ENCODE peak calls at places on chromosomes 1 and 21, in eight cellular contexts. S is tibial artery; H is CD8-positive, alpha-beta memory T cell; E is GM12892; Y is K562; C is OCI-M1; I is kidney epithelial cell; Z is GM23248. K is an unnamed sample.

GRCh38 chr1:83769594-83770321 is 229.2 kb downstream of the TTLL7 start:
- DNase-seq in Y (no peak), E (no peak), H (no peak), Z (no peak), S (no peak), C (no peak), I (no peak), K (no peak)

GRCh38 chr1:218330043-218330623 is 15.0 kb upstream of the TGFB2 start:
- DNase-seq in E (no peak), S (no peak), H (no peak), C (peak; percentile 65), I (no peak), Z (peak; percentile 55), Y (peak; percentile 44), K (no peak)

GRCh38 chr1:36673207-36673606 is 190.5 kb upstream of the CSF3R start:
- DNase-seq in Y (no peak), Z (no peak), I (no peak), E (no peak), C (no peak), S (no peak), H (no peak), K (no peak)

GRCh38 chr1:171966426-171967220 is 125.3 kb downstream of the DNM3 start:
- DNase-seq in I (no peak), S (no peak), H (no peak), Z (peak; percentile 1), C (no peak), E (no peak), Y (no peak), K (no peak)

GRCh38 chr1:175877939-175878730 is 134.7 kb upstream of the TNR start:
- DNase-seq in Y (no peak), I (no peak), C (no peak), E (no peak), H (no peak), S (peak; percentile 69), Z (peak; percentile 42), K (no peak)

GRCh38 chr1:221687731-221688487 is 54.0 kb downstream of the DUSP10 start:
- DNase-seq in H (no peak), S (no peak), I (no peak), Y (no peak), E (no peak), C (peak; percentile 66), Z (no peak), K (no peak)

GRCh38 chr1:155179107-155180031 is 5.7 kb downstream of the TRIM46 start:
- DNase-seq in I (no peak), H (no peak), Y (no peak), C (no peak), E (peak; percentile 12), Z (no peak), S (peak; percentile 15), K (no peak)

GRCh38 chr1:220962031-220962751 is 82.9 kb downstream of the HLX start:
- DNase-seq in Z (peak; percentile 96), C (peak; percentile 23), E (no peak), S (no peak), Y (no peak), I (peak; percentile 84), H (no peak), K (no peak)

GRCh38 chr1:85650645-85651044 is 57.6 kb downstream of the ZNHIT6 start:
- DNase-seq in H (no peak), I (no peak), C (no peak), E (no peak), S (no peak), Y (no peak), Z (no peak), K (no peak)

GRCh38 chr1:234933475-234933874 is 195.2 kb downstream of the TOMM20 start:
- DNase-seq in E (peak; percentile 48), Y (no peak), I (no peak), H (no peak), S (peak; percentile 67), Z (peak; percentile 90), C (peak; percentile 50), K (no peak)

GRCh38 chr1:1889847-1890505 is 911 bp downstream of the GNB1 start:
- DNase-seq in C (peak; percentile 70), Y (peak; percentile 74), H (peak; percentile 61), Z (peak; percentile 76), I (no peak), S (peak; percentile 69), E (peak; percentile 62), K (peak; percentile 52)

GRCh38 chr1:153699116-153699515 is 20.6 kb downstream of the NPR1 start:
- DNase-seq in E (no peak), I (no peak), S (no peak), Y (no peak), C (no peak), H (no peak), Z (peak; percentile 89), K (no peak)

GRCh38 chr1:236334893-236335545 is 53.3 kb upstream of the ERO1B start:
- DNase-seq in I (no peak), S (no peak), E (no peak), C (no peak), Z (peak; percentile 29), Y (no peak), H (no peak), K (no peak)

GRCh38 chr1:117812868-117813511 is 116.4 kb downstream of the GDAP2 start:
- DNase-seq in H (no peak), Z (peak; percentile 76), I (no peak), C (no peak), S (no peak), Y (no peak), E (no peak), K (no peak)

GRCh38 chr1:87039096-87039495 is 124.7 kb downstream of the HS2ST1 start:
- DNase-seq in I (no peak), C (no peak), H (no peak), Z (no peak), S (no peak), Y (no peak), E (no peak), K (no peak)

GRCh38 chr1:20143734-20144565 is 4.8 kb downstream of the PLA2G2F start:
- DNase-seq in Y (no peak), Z (no peak), C (no peak), H (no peak), E (no peak), S (no peak), I (no peak), K (no peak)

GRCh38 chr1:32538887-32539583 is at the start of gene ZBTB8A:
- DNase-seq in H (no peak), S (peak; percentile 30), I (peak; percentile 28), Y (no peak), Z (peak; percentile 87), E (no peak), C (peak; percentile 17), K (no peak)

GRCh38 chr21:29332461-29333354 is 34.0 kb downstream of the BACH1 start:
- DNase-seq in S (no peak), C (peak; percentile 37), Y (no peak), H (no peak), E (no peak), Z (peak; percentile 75), I (no peak), K (no peak)

GRCh38 chr1:156119503-156120209 is 5.1 kb downstream of the LMNA start:
- DNase-seq in Y (peak; percentile 87), C (peak; percentile 53), H (no peak), S (peak; percentile 73), Z (peak; percentile 91), I (no peak), E (no peak), K (no peak)

GRCh38 chr1:178273707-178274410 is 180.0 kb downstream of the RASAL2 start:
- DNase-seq in E (no peak), Z (peak; percentile 35), S (no peak), I (peak; percentile 47), C (no peak), Y (no peak), H (no peak), K (no peak)

GRCh38 chr1:179820216-179820970 is 57.2 kb downstream of the TOR1AIP2 start:
- DNase-seq in I (no peak), Y (no peak), C (no peak), H (no peak), Z (no peak), S (no peak), E (no peak), K (no peak)

GRCh38 chr1:38308780-38309179 is 262.2 kb upstream of the POU3F1 start:
- DNase-seq in C (peak; percentile 5), Z (no peak), E (no peak), I (no peak), H (no peak), Y (peak; percentile 53), S (no peak), K (no peak)

GRCh38 chr1:95451054-95451453 is 217.0 kb downstream of the RWDD3 start:
- DNase-seq in Z (no peak), H (no peak), C (peak; percentile 51), I (no peak), E (no peak), Y (no peak), S (no peak), K (no peak)

GRCh38 chr1:208803371-208803811 is 559.2 kb upstream of the PLXNA2 start:
- DNase-seq in H (no peak), E (no peak), S (no peak), Y (no peak), C (no peak), Z (no peak), I (no peak), K (no peak)

GRCh38 chr1:235093013-235093618 is 35.5 kb downstream of the TOMM20 start:
- DNase-seq in I (no peak), C (peak; percentile 52), E (no peak), Y (peak; percentile 51), S (peak; percentile 28), H (no peak), Z (peak; percentile 78), K (no peak)

GRCh38 chr1:149995927-149996326 is 14.6 kb downstream of the OTUD7B start:
- DNase-seq in I (peak; percentile 69), Z (peak; percentile 85), C (no peak), S (no peak), H (no peak), E (no peak), Y (no peak), K (no peak)

GRCh38 chr1:212229654-212230053 is 55.6 kb upstream of the PPP2R5A start:
- DNase-seq in C (no peak), Z (peak; percentile 92), I (no peak), H (no peak), E (no peak), Y (no peak), S (no peak), K (no peak)

GRCh38 chr1:202625416-202626360 is 84.6 kb downstream of the SYT2 start:
- DNase-seq in E (peak; percentile 84), S (peak; percentile 51), Y (peak; percentile 88), H (peak; percentile 64), I (peak; percentile 26), C (peak; percentile 78), Z (peak; percentile 85), K (peak; percentile 47)

GRCh38 chr1:230430499-230430898 is 4.4 kb upstream of the PGBD5 start:
- DNase-seq in E (no peak), Z (no peak), H (no peak), S (no peak), Y (no peak), C (peak; percentile 16), I (no peak), K (no peak)

K was measured in natural killer cell.